ENCODE peak calls at places on chromosomes 4 and X, in six cellular contexts. T is psoas muscle, R is astrocyte of the cerebellum, V is transverse colon, M is fibroblast of the aortic adventitia, U is uterus. G is an unnamed sample.
A peak's percentile ranks its signal among the peaks of the same experiment; 100 is the strongest.

GRCh38 chr4:119128125-119128524 is 7.5 kb upstream of the MYOZ2 start:
- DNase-seq in T (no peak), R (no peak), V (no peak), M (no peak), U (no peak), G (no peak)

GRCh38 chrX:26254436-26254835 is 38.5 kb downstream of the MAGEB5 start:
- DNase-seq in T (no peak), R (no peak), V (no peak), M (no peak), U (no peak), G (no peak)

GRCh38 chrX:103329991-103330390 is at the start of gene TCEAL7:
- DNase-seq in T (no peak), R (peak; percentile 18), V (no peak), M (peak; percentile 57), U (peak; percentile 75), G (no peak)

GRCh38 chrX:68822641-68823410 is 6.0 kb upstream of the EFNB1 start:
- DNase-seq in T (no peak), R (no peak), V (no peak), M (peak; percentile 72), U (peak; percentile 53), G (peak; percentile 87)

GRCh38 chrX:50812995-50813842 is 775 bp downstream of the SHROOM4 start:
- DNase-seq in T (peak; percentile 30), R (no peak), V (peak; percentile 25), M (peak; percentile 16), U (peak; percentile 14), G (peak; percentile 93)

GRCh38 chr4:93478805-93479204 is 349.7 kb upstream of the ATOH1 start:
- DNase-seq in T (no peak), R (no peak), V (no peak), M (no peak), U (no peak), G (no peak)

GRCh38 chr4:81617569-81617968 is 145.9 kb upstream of the RASGEF1B start:
- DNase-seq in T (no peak), R (no peak), V (no peak), M (no peak), U (no peak), G (no peak)

GRCh38 chr4:168388890-168389289 is 70.3 kb upstream of the DDX60 start:
- DNase-seq in T (no peak), R (no peak), V (no peak), M (peak; percentile 35), U (no peak), G (no peak)

GRCh38 chrX:150897371-150898319 is 823 bp downstream of the CD99L2 start:
- DNase-seq in T (peak; percentile 17), R (no peak), V (peak; percentile 35), M (peak; percentile 22), U (peak; percentile 19), G (peak; percentile 78)

GRCh38 chr4:178037459-178038214 is 595.4 kb upstream of the AGA start:
- DNase-seq in T (no peak), R (no peak), V (no peak), M (no peak), U (no peak), G (no peak)

GRCh38 chrX:41127476-41128192 is 42.4 kb downstream of the USP9X start:
- DNase-seq in T (no peak), R (no peak), V (no peak), M (no peak), U (no peak), G (no peak)

GRCh38 chr4:141077611-141078225 is 55.6 kb downstream of the RNF150 start:
- DNase-seq in T (no peak), R (no peak), V (no peak), M (no peak), U (no peak), G (peak; percentile 6)

GRCh38 chr4:98261291-98262271 is at the start of gene RAP1GDS1:
- DNase-seq in T (peak; percentile 33), R (peak; percentile 29), V (peak; percentile 41), M (peak; percentile 69), U (peak; percentile 38), G (peak; percentile 85)

GRCh38 chr4:70365479-70365878 is 4.9 kb downstream of the SMR3A start:
- DNase-seq in T (no peak), R (no peak), V (no peak), M (no peak), U (no peak), G (no peak)

GRCh38 chr4:16626945-16627344 is 271.5 kb downstream of the LDB2 start:
- DNase-seq in T (no peak), R (peak; percentile 70), V (no peak), M (peak; percentile 98), U (peak; percentile 85), G (peak; percentile 86)

GRCh38 chr4:180203349-180203748 is 2039.9 kb upstream of the TENM3 start:
- DNase-seq in T (no peak), R (no peak), V (no peak), M (no peak), U (no peak), G (no peak)

GRCh38 chrX:27715610-27716009 is 92.2 kb upstream of the MAGEB10 start:
- DNase-seq in T (no peak), R (no peak), V (no peak), M (no peak), U (no peak), G (no peak)

GRCh38 chr4:19429684-19430083 is 822.0 kb upstream of the SLIT2 start:
- DNase-seq in T (no peak), R (no peak), V (no peak), M (no peak), U (no peak), G (no peak)

GRCh38 chrX:153794897-153795816 is 689 bp downstream of the SSR4 start:
- DNase-seq in T (peak; percentile 35), R (no peak), V (peak; percentile 19), M (peak; percentile 9), U (no peak), G (no peak)

GRCh38 chr4:96895826-96896225 is 1055.9 kb downstream of the PDHA2 start:
- DNase-seq in T (no peak), R (no peak), V (no peak), M (no peak), U (no peak), G (no peak)

GRCh38 chrX:16653424-16653823 is 3.5 kb downstream of the S100G start:
- DNase-seq in T (no peak), R (no peak), V (peak; percentile 53), M (no peak), U (no peak), G (no peak)

GRCh38 chr4:38160487-38161207 is 200.4 kb downstream of the PTTG2 start:
- DNase-seq in T (peak; percentile 25), R (peak; percentile 86), V (peak; percentile 33), M (peak; percentile 96), U (peak; percentile 59), G (peak; percentile 91)

GRCh38 chrX:79259073-79259689 is 108.0 kb downstream of the ITM2A start:
- DNase-seq in T (no peak), R (no peak), V (no peak), M (no peak), U (no peak), G (no peak)

GRCh38 chrX:374566-374965 is 12.1 kb downstream of the PPP2R3B start:
- DNase-seq in T (no peak), R (no peak), V (no peak), M (no peak), U (no peak), G (peak; percentile 82)

GRCh38 chrX:71556026-71556425 is 22.2 kb upstream of the GCNA start:
- DNase-seq in T (no peak), R (no peak), V (no peak), M (no peak), U (no peak), G (no peak)

GRCh38 chr4:8162625-8163024 is 4.0 kb upstream of the ABLIM2 start:
- DNase-seq in T (no peak), R (no peak), V (no peak), M (no peak), U (no peak), G (peak; percentile 36)

GRCh38 chr4:156884183-156884582 is 87.4 kb downstream of the PDGFC start:
- DNase-seq in T (no peak), R (no peak), V (no peak), M (no peak), U (no peak), G (no peak)

GRCh38 chr4:58688603-58689002 is 1578.4 kb upstream of the IGFBP7 start:
- DNase-seq in T (no peak), R (no peak), V (no peak), M (no peak), U (no peak), G (no peak)

GRCh38 chr4:123835852-123836251 is 439.3 kb downstream of the SPRY1 start:
- DNase-seq in T (no peak), R (no peak), V (no peak), M (no peak), U (no peak), G (no peak)

GRCh38 chr4:1530356-1530755 is 124.1 kb upstream of the NKX1-1 start:
- DNase-seq in T (peak; percentile 0), R (no peak), V (no peak), M (no peak), U (no peak), G (no peak)

GRCh38 chr4:48799157-48799556 is 19.1 kb upstream of the FRYL start:
- DNase-seq in T (no peak), R (no peak), V (no peak), M (peak; percentile 4), U (no peak), G (no peak)

GRCh38 chrX:20530319-20530979 is 263.7 kb upstream of the RPS6KA3 start:
- DNase-seq in T (no peak), R (peak; percentile 44), V (peak; percentile 57), M (peak; percentile 74), U (peak; percentile 51), G (peak; percentile 45)
- TF ChIP-seq CTCF in T (peak; percentile 80), R (peak; percentile 74), V (peak; percentile 59), M (peak; percentile 71), U (peak; percentile 49), G (peak; percentile 86)

GRCh38 chr4:184250795-184251679 is 33.4 kb upstream of the ENPP6 start:
- DNase-seq in T (no peak), R (peak; percentile 22), V (no peak), M (peak; percentile 59), U (no peak), G (peak; percentile 90)
- TF ChIP-seq CTCF in T (peak; percentile 49), R (peak; percentile 53), V (peak; percentile 62), M (peak; percentile 61), U (peak; percentile 8), G (peak; percentile 70)

DNA sequence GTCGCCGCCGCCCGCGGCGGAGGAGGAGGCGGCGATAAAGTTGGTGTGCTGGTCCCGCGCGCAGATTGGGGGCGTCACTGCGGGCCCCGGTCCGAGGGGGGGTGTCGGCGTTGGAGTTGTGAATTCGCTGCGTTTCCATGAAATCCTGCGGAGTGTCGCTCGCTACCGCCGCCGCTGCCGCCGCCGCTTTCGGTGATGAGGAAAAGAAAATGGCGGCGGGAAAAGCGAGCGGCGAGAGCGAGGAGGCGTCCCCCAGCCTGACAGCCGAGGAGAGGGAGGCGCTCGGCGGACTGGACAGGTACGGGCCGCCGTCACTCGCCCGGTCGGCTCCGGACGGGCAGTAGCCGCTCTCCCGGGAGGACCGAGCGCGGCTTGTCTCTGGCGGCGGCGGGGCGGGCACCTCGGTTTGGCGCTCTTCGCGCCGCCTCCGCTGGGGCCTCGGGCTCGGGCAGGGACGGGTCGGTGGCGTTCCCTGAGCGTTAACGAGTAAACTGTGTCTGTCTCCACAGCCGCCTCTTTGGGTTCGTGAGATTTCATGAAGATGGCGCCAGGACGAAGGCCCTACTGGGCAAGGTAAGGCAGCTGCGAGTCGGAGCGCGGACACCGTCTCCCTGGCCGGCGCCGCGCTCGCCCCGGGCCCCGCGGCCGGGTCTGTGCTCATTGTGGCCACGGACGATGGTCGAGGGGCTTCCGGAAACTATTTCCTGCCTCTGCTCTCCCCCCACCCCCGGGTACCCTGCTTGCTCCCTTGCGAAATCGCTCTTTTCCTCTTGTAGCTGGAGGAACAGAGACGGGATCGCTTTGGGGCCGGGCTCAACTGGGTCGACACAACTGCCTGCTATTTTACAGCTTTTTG is 655 bp downstream of the KDM6A start:
- DNase-seq in T (peak; percentile 64), R (no peak), V (peak; percentile 57), M (peak; percentile 51), U (peak; percentile 53), G (peak; percentile 88)
- TF ChIP-seq CTCF in T (no peak), R (no peak), V (no peak), M (no peak), U (no peak), G (no peak)

GRCh38 chrX:146224442-146224841 is 406.8 kb downstream of the SLITRK2 start:
- DNase-seq in T (no peak), R (no peak), V (no peak), M (no peak), U (no peak), G (no peak)
- TF ChIP-seq CTCF in T (no peak), R (no peak), V (no peak), M (no peak), U (no peak), G (no peak)